ENCODE peak calls at places on chromosomes 5 and 9, in four cellular contexts. L is stimulated activated CD8-positive, alpha-beta memory T cell treated with anti-CD3 and anti-CD28 coated beads, Interleukin-15, amount 100 ng/mL, for 48 hours; C is GM03348; D is amygdala. M is an unnamed sample.

GRCh38 chr5:60223342-60223741 is 329.8 kb upstream of the PDE4D start:
- DNase-seq in L (no peak), C (no peak), D (no peak), M (no peak)

GRCh38 chr5:172541119-172541763 is 86.9 kb upstream of the SH3PXD2B start:
- DNase-seq in L (no peak), C (no peak), D (no peak), M (no peak)

GRCh38 chr9:76456202-76456926 is 2.6 kb upstream of the GCNT1 start:
- DNase-seq in L (no peak), C (peak; percentile 18), D (no peak), M (peak; percentile 33)

GRCh38 chr5:180807654-180808414 is 5.2 kb upstream of the MGAT1 start:
- DNase-seq in L (no peak), C (no peak), D (no peak), M (peak; percentile 50)

GRCh38 chr9:18543406-18543965 is 69.5 kb downstream of the ADAMTSL1 start:
- DNase-seq in L (no peak), C (peak; percentile 69), D (no peak), M (peak; percentile 67)

GRCh38 chr5:157870837-157871834 is 12.2 kb upstream of the CLINT1 start:
- DNase-seq in L (no peak), C (peak; percentile 57), D (no peak), M (peak; percentile 34)

GRCh38 chr5:75405296-75405695 is 68.3 kb downstream of the HMGCR start:
- DNase-seq in L (no peak), C (no peak), D (no peak), M (no peak)

GRCh38 chr5:124519396-124519795 is 227.0 kb downstream of the ZNF608 start:
- DNase-seq in L (no peak), C (peak; percentile 17), D (no peak), M (peak; percentile 90)

GRCh38 chr9:78030553-78031270 is 899 bp downstream of the GNAQ start:
- DNase-seq in L (peak; percentile 36), C (peak; percentile 56), D (peak; percentile 50), M (peak; percentile 61)

GRCh38 chr5:159971931-159972461 is 36.9 kb upstream of the TTC1 start:
- DNase-seq in L (no peak), C (peak; percentile 37), D (no peak), M (no peak)

GRCh38 chr9:136143215-136144001 is 24.7 kb upstream of the TMEM250 start:
- DNase-seq in L (no peak), C (no peak), D (no peak), M (no peak)

GRCh38 chr9:18821794-18822193 is 211.2 kb downstream of the SAXO1 start:
- DNase-seq in L (no peak), C (no peak), D (no peak), M (no peak)

GRCh38 chr5:109585012-109585599 is 104.6 kb upstream of the MAN2A1 start:
- DNase-seq in L (no peak), C (peak; percentile 35), D (no peak), M (no peak)

GRCh38 chr9:36721846-36722588 is 149.3 kb downstream of the MELK start:
- DNase-seq in L (no peak), C (no peak), D (no peak), M (no peak)

GRCh38 chr9:134693011-134693410 is 51.4 kb downstream of the COL5A1 start:
- DNase-seq in L (no peak), C (no peak), D (no peak), M (no peak)

GRCh38 chr9:36063804-36064447 is 27.2 kb downstream of the RECK start:
- DNase-seq in L (no peak), C (peak; percentile 21), D (no peak), M (peak; percentile 50)

GRCh38 chr5:150559701-150560100 is 51.8 kb downstream of the NDST1 start:
- DNase-seq in L (no peak), C (peak; percentile 50), D (no peak), M (no peak)

GRCh38 chr5:6468870-6469269 is 20.2 kb downstream of the UBE2QL1 start:
- DNase-seq in L (no peak), C (no peak), D (no peak), M (no peak)

GRCh38 chr9:18849910-18850677 is 182.9 kb downstream of the SAXO1 start:
- DNase-seq in L (no peak), C (no peak), D (no peak), M (no peak)

GRCh38 chr5:90421136-90421535 is 11.6 kb upstream of the CETN3 start:
- DNase-seq in L (no peak), C (no peak), D (no peak), M (peak; percentile 8)

GRCh38 chr5:69238760-69239251 is 4.1 kb downstream of the CDK7 start:
- DNase-seq in L (no peak), C (peak; percentile 58), D (no peak), M (peak; percentile 77)

GRCh38 chr5:135304352-135305221 is 94.4 kb downstream of the MACROH2A1 start:
- DNase-seq in L (no peak), C (no peak), D (no peak), M (no peak)

GRCh38 chr9:114914139-114914538 is 16.3 kb downstream of the TNFSF8 start:
- DNase-seq in L (no peak), C (peak; percentile 34), D (no peak), M (no peak)

GRCh38 chr9:102867488-102867887 is 127.6 kb upstream of the CYLC2 start:
- DNase-seq in L (no peak), C (no peak), D (no peak), M (no peak)

GRCh38 chr9:90523953-90524352 is 118.7 kb downstream of the DIRAS2 start:
- DNase-seq in L (no peak), C (no peak), D (no peak), M (no peak)

GRCh38 chr5:94440015-94440414 is 178.4 kb downstream of the KIAA0825 start:
- DNase-seq in L (no peak), C (no peak), D (no peak), M (no peak)

GRCh38 chr9:112168197-112168596 is 6.9 kb downstream of the SUSD1 start:
- DNase-seq in L (no peak), C (no peak), D (no peak), M (no peak)

GRCh38 chr5:164191240-164191639 is 685.8 kb downstream of the MAT2B start:
- DNase-seq in L (no peak), C (no peak), D (no peak), M (peak; percentile 29)

GRCh38 chr9:96508227-96508940 is 58.4 kb downstream of the HABP4 start:
- DNase-seq in L (no peak), C (no peak), D (no peak), M (no peak)

GRCh38 chr9:109555215-109555614 is 57.1 kb upstream of the PTPN3 start:
- DNase-seq in L (no peak), C (no peak), D (no peak), M (no peak)

GRCh38 chr9:111959960-111960359 is 63.3 kb downstream of the UGCG start:
- DNase-seq in L (no peak), C (no peak), D (no peak), M (no peak)

GRCh38 chr5:38809388-38810359 is 36.1 kb upstream of the OSMR start:
- DNase-seq in L (peak; percentile 5), C (peak; percentile 91), D (peak; percentile 68), M (peak; percentile 83)

GRCh38 chr5:149733129-149733900 is 3.2 kb downstream of the PPARGC1B start:
- DNase-seq in L (no peak), C (no peak), D (no peak), M (no peak)

M was measured in fibroblast of gingiva.